ENCODE peak calls at places on chromosomes 1 and 21, in nine cellular contexts. G is esophagus muscularis mucosa, D is cardiac muscle cell, W is brain microvascular endothelial cell, O is BE2C, X is stomach, I is K562, E is right cardiac atrium, F is GM23338. Q is an unnamed sample.

GRCh38 chr1:119139857-119140176 is 636 bp downstream of the WARS2 start:
- DNase-seq in G (no peak), D (no peak), W (no peak), O (no peak), X (no peak), I (no peak), E (no peak), F (no peak), Q (no peak)

GRCh38 chr1:15068997-15069396 is 84.5 kb upstream of the TMEM51 start:
- DNase-seq in G (no peak), D (no peak), W (no peak), O (no peak), X (no peak), I (no peak), E (no peak), F (no peak), Q (no peak)

GRCh38 chr1:19311503-19311930 is 427 bp downstream of the AKR7A2 start:
- DNase-seq in G (no peak), D (no peak), W (no peak), O (peak; percentile 20), X (no peak), I (no peak), E (peak; percentile 37), F (no peak), Q (peak; percentile 29)

GRCh38 chr1:201754353-201754752 is 74.6 kb upstream of the IPO9 start:
- DNase-seq in G (no peak), D (peak; percentile 89), W (no peak), O (no peak), X (no peak), I (no peak), E (no peak), F (peak; percentile 22), Q (no peak)

GRCh38 chr1:201248721-201249559 is 34.4 kb upstream of the PKP1 start:
- DNase-seq in G (peak; percentile 77), D (no peak), W (no peak), O (no peak), X (no peak), I (no peak), E (no peak), F (no peak), Q (peak; percentile 4)

GRCh38 chr1:210223174-210223904 is 9.3 kb upstream of the SERTAD4 start:
- DNase-seq in G (no peak), D (no peak), W (no peak), O (no peak), X (no peak), I (no peak), E (no peak), F (no peak), Q (no peak)

GRCh38 chr1:150841626-150842025 is 33.6 kb upstream of the CTSK start:
- DNase-seq in G (no peak), D (no peak), W (no peak), O (no peak), X (no peak), I (no peak), E (no peak), F (no peak), Q (no peak)

GRCh38 chr21:45551816-45552695 is 9.8 kb upstream of the SLC19A1 start:
- DNase-seq in G (no peak), D (no peak), W (no peak), O (no peak), X (no peak), I (no peak), E (peak; percentile 18), F (no peak), Q (peak; percentile 76)

GRCh38 chr1:2544875-2545638 is 11.1 kb upstream of the TNFRSF14 start:
- DNase-seq in G (no peak), D (no peak), W (no peak), O (no peak), X (peak; percentile 36), I (no peak), E (no peak), F (no peak), Q (peak; percentile 92)

GRCh38 chr1:32703479-32704291 is 1.1 kb upstream of the SYNC start:
- DNase-seq in G (no peak), D (peak; percentile 95), W (peak; percentile 94), O (no peak), X (no peak), I (no peak), E (peak; percentile 68), F (peak; percentile 53), Q (no peak)

GRCh38 chr1:99560192-99561040 is 85.5 kb upstream of the PALMD start:
- DNase-seq in G (no peak), D (no peak), W (no peak), O (no peak), X (no peak), I (no peak), E (no peak), F (no peak), Q (no peak)

GRCh38 chr1:158075078-158075477 is 81.6 kb downstream of the KIRREL1 start:
- DNase-seq in G (no peak), D (no peak), W (no peak), O (no peak), X (no peak), I (no peak), E (no peak), F (no peak), Q (no peak)

GRCh38 chr21:41610042-41610839 is 102.3 kb upstream of the TMPRSS2 start:
- DNase-seq in G (no peak), D (peak; percentile 76), W (peak; percentile 60), O (peak; percentile 49), X (peak; percentile 78), I (peak; percentile 78), E (peak; percentile 63), F (peak; percentile 87), Q (peak; percentile 74)

GRCh38 chr1:12450831-12451559 is 167.0 kb downstream of the DHRS3 start:
- DNase-seq in G (no peak), D (no peak), W (no peak), O (no peak), X (no peak), I (no peak), E (no peak), F (no peak), Q (no peak)

GRCh38 chr21:44727757-44728156 is 16.4 kb upstream of the TSPEAR start:
- DNase-seq in G (no peak), D (no peak), W (no peak), O (no peak), X (no peak), I (no peak), E (no peak), F (no peak), Q (no peak)

DNA sequence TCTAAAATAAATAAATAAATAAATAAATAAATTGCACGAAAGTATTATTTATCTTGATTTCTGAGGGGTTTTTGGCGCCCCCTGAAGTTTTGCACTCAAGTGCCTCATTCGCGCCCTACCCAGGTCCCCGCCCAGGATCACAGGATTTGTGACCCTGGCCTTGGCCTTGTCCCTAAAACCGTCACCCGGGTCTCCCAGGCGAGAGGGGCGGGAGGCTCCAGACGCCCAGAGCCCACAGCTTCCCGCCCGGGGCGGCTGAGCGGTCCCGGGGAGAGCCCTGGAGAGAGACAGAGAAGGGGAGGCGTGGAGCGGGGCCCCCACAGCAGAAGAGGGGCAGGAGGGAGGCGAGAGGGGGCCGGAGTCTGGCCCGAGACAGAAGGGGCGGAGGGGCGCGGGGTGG is 91.8 kb upstream of the CASZ1 start:
- DNase-seq in G (no peak), D (no peak), W (no peak), O (peak; percentile 35), X (no peak), I (no peak), E (no peak), F (peak; percentile 75), Q (no peak)
- H3K27me3 ChIP-seq in G (peaks cover 14% of the 10 kb centered on the region), D (peaks cover 24% of the 10 kb centered on the region), W (peaks cover 37% of the 10 kb centered on the region), O (no peaks in the 10 kb centered on the region), X (peaks cover 74% of the 10 kb centered on the region), I (peaks cover 32% of the 10 kb centered on the region), E (peaks cover 2% of the 10 kb centered on the region), F (peaks cover 30% of the 10 kb centered on the region), Q (no peaks in the 10 kb centered on the region)

GRCh38 chr1:90727917-90728655 is 11.0 kb upstream of the BARHL2 start:
- DNase-seq in G (no peak), D (no peak), W (no peak), O (no peak), X (no peak), I (no peak), E (no peak), F (peak; percentile 64), Q (no peak)

GRCh38 chr1:90728656-90729257 is 11.7 kb upstream of the BARHL2 start:
- DNase-seq in G (peak; percentile 70), D (no peak), W (no peak), O (no peak), X (no peak), I (no peak), E (no peak), F (peak; percentile 41), Q (no peak)

GRCh38 chr1:90730247-90731022 is 13.3 kb upstream of the BARHL2 start:
- DNase-seq in G (peak; percentile 83), D (peak; percentile 13), W (no peak), O (no peak), X (no peak), I (no peak), E (no peak), F (peak; percentile 52), Q (peak; percentile 68)

GRCh38 chr1:90731382-90732050 is 14.4 kb upstream of the BARHL2 start:
- DNase-seq in G (peak; percentile 39), D (no peak), W (no peak), O (no peak), X (no peak), I (no peak), E (no peak), F (no peak), Q (no peak)

GRCh38 chr1:90729484-90730246 is 12.6 kb upstream of the BARHL2 start:
- DNase-seq in G (peak; percentile 53), D (no peak), W (no peak), O (peak; percentile 46), X (no peak), I (peak; percentile 42), E (no peak), F (peak; percentile 91), Q (no peak)
- H3K27me3 ChIP-seq in G (peaks cover 81% of the 10 kb centered on the region), D (peaks cover 100% of the 10 kb centered on the region), W (peaks cover 82% of the 10 kb centered on the region), O (peaks cover 74% of the 10 kb centered on the region), X (peaks cover 98% of the 10 kb centered on the region), I (peaks cover 2% of the 10 kb centered on the region), E (peaks cover 5% of the 10 kb centered on the region), F (peaks cover 100% of the 10 kb centered on the region), Q (no peaks in the 10 kb centered on the region)

GRCh38 chr1:30345525-30346145 is 377.8 kb downstream of the MATN1 start:
- DNase-seq in G (no peak), D (no peak), W (no peak), O (no peak), X (no peak), I (no peak), E (no peak), F (no peak), Q (no peak)
- H3K27me3 ChIP-seq in G (peaks cover 17% of the 10 kb centered on the region), D (peaks cover 7% of the 10 kb centered on the region), W (no peaks in the 10 kb centered on the region), O (no peaks in the 10 kb centered on the region), X (peaks cover 69% of the 10 kb centered on the region), I (no peaks in the 10 kb centered on the region), E (no peaks in the 10 kb centered on the region), F (no peaks in the 10 kb centered on the region), Q (no peaks in the 10 kb centered on the region)

DNA sequence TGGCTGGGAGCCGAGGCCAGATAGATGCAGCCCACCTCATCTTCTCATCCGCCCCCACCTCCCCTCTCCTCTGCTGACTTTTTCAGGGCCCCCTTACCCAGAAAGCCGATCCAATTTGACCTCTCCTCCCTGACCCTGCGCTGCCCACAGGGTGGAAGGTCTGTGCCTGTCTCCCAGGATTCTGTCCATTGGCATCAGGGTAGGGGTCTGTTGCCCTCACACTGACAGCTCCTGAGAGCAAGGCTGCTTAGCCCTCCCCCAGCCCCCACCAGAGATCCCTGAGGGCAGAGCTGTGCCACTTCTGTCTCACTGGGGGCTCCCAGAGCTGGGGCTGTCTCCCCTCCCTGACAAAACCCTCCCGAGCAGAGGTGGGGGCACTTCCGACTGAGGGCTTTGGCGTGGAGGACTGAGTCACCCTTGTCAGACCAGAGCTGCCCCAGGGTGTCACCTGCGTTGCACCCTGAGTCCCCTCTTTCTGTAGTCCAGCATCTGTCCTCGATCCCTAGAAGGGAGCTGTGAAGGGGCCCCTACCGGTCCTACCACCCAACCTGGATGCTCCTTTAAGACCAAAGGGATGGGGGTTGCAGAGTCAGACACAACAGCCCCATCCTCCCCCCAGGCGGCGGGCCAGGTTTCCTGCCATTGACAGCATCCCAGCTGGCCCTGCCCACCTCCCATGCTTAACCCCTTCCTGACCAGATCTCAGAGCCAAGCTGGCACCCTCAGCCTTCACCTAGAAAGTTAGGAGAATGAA is 2.4 kb upstream of the FAM110D start:
- DNase-seq in G (no peak), D (no peak), W (no peak), O (peak; percentile 51), X (no peak), I (no peak), E (peak; percentile 58), F (peak; percentile 82), Q (peak; percentile 59)
- H3K27me3 ChIP-seq in G (peaks cover 4% of the 10 kb centered on the region), D (no peaks in the 10 kb centered on the region), W (peaks cover 9% of the 10 kb centered on the region), O (no peaks in the 10 kb centered on the region), X (peaks cover 69% of the 10 kb centered on the region), I (no peaks in the 10 kb centered on the region), E (no peaks in the 10 kb centered on the region), F (peaks cover 100% of the 10 kb centered on the region), Q (no peaks in the 10 kb centered on the region)

Q was measured in WERI-Rb-1.